ENCODE peak calls at places on chromosomes 1 and 21, in six cellular contexts. One of them, this sample, is unnamed.

GRCh38 chr1:245126530-245126929 is 28.3 kb upstream of the KIF26B start:
- DNase-seq in NCI-H1105: no peak
- DNase-seq in activated CD4-positive, alpha-beta T cell treated with anti-CD3 and anti-CD28 coated beads, Interleukin-2, amount 50 U/mL, for 24 hours: no peak
- DNase-seq in posterior cingulate gyrus: no peak
- DNase-seq in H9: no peak
- DNase-seq in HCEC 1CT: peak
- DNase-seq in this sample: no peak

GRCh38 chr1:2821970-2822620 is 20.6 kb upstream of the TTC34 start:
- DNase-seq in posterior cingulate gyrus: peak
- DNase-seq in NCI-H1105: peak
- DNase-seq in activated CD4-positive, alpha-beta T cell treated with anti-CD3 and anti-CD28 coated beads, Interleukin-2, amount 50 U/mL, for 24 hours: no peak
- DNase-seq in H9: no peak
- DNase-seq in HCEC 1CT: no peak
- DNase-seq in this sample: no peak

GRCh38 chr1:204619721-204620120 is 65.8 kb downstream of the LRRN2 start:
- DNase-seq in posterior cingulate gyrus: no peak
- DNase-seq in H9: no peak
- DNase-seq in activated CD4-positive, alpha-beta T cell treated with anti-CD3 and anti-CD28 coated beads, Interleukin-2, amount 50 U/mL, for 24 hours: no peak
- DNase-seq in HCEC 1CT: no peak
- DNase-seq in NCI-H1105: no peak
- DNase-seq in this sample: no peak

GRCh38 chr1:183223467-183223866 is 37.4 kb downstream of the LAMC2 start:
- DNase-seq in HCEC 1CT: no peak
- DNase-seq in activated CD4-positive, alpha-beta T cell treated with anti-CD3 and anti-CD28 coated beads, Interleukin-2, amount 50 U/mL, for 24 hours: no peak
- DNase-seq in H9: no peak
- DNase-seq in posterior cingulate gyrus: no peak
- DNase-seq in NCI-H1105: no peak
- DNase-seq in this sample: no peak

GRCh38 chr1:160818207-160818935 is 22.4 kb downstream of the LY9 start:
- DNase-seq in activated CD4-positive, alpha-beta T cell treated with anti-CD3 and anti-CD28 coated beads, Interleukin-2, amount 50 U/mL, for 24 hours: no peak
- DNase-seq in HCEC 1CT: no peak
- DNase-seq in NCI-H1105: no peak
- DNase-seq in H9: no peak
- DNase-seq in posterior cingulate gyrus: no peak
- DNase-seq in this sample: no peak

GRCh38 chr1:218735436-218735835 is 390.3 kb downstream of the TGFB2 start:
- DNase-seq in NCI-H1105: no peak
- DNase-seq in activated CD4-positive, alpha-beta T cell treated with anti-CD3 and anti-CD28 coated beads, Interleukin-2, amount 50 U/mL, for 24 hours: no peak
- DNase-seq in posterior cingulate gyrus: no peak
- DNase-seq in HCEC 1CT: peak
- DNase-seq in H9: no peak
- DNase-seq in this sample: no peak

GRCh38 chr1:79386730-79387129 is 380.2 kb upstream of the ADGRL4 start:
- DNase-seq in posterior cingulate gyrus: no peak
- DNase-seq in HCEC 1CT: no peak
- DNase-seq in NCI-H1105: no peak
- DNase-seq in H9: no peak
- DNase-seq in activated CD4-positive, alpha-beta T cell treated with anti-CD3 and anti-CD28 coated beads, Interleukin-2, amount 50 U/mL, for 24 hours: no peak
- DNase-seq in this sample: no peak

GRCh38 chr1:62870148-62870547 is 86.2 kb downstream of the ATG4C start:
- DNase-seq in NCI-H1105: no peak
- DNase-seq in HCEC 1CT: peak
- DNase-seq in H9: no peak
- DNase-seq in posterior cingulate gyrus: no peak
- DNase-seq in activated CD4-positive, alpha-beta T cell treated with anti-CD3 and anti-CD28 coated beads, Interleukin-2, amount 50 U/mL, for 24 hours: no peak
- DNase-seq in this sample: no peak

GRCh38 chr1:229024528-229025119 is 246.3 kb upstream of the RAB4A start:
- DNase-seq in NCI-H1105: no peak
- DNase-seq in HCEC 1CT: peak
- DNase-seq in H9: no peak
- DNase-seq in posterior cingulate gyrus: no peak
- DNase-seq in activated CD4-positive, alpha-beta T cell treated with anti-CD3 and anti-CD28 coated beads, Interleukin-2, amount 50 U/mL, for 24 hours: no peak
- DNase-seq in this sample: no peak

GRCh38 chr1:78121650-78122210 is 76.0 kb downstream of the GIPC2 start:
- DNase-seq in H9: peak
- DNase-seq in NCI-H1105: no peak
- DNase-seq in activated CD4-positive, alpha-beta T cell treated with anti-CD3 and anti-CD28 coated beads, Interleukin-2, amount 50 U/mL, for 24 hours: no peak
- DNase-seq in posterior cingulate gyrus: no peak
- DNase-seq in HCEC 1CT: no peak
- DNase-seq in this sample: no peak

GRCh38 chr21:35163381-35163780 is 114.3 kb upstream of the RUNX1 start:
- DNase-seq in posterior cingulate gyrus: no peak
- DNase-seq in H9: no peak
- DNase-seq in activated CD4-positive, alpha-beta T cell treated with anti-CD3 and anti-CD28 coated beads, Interleukin-2, amount 50 U/mL, for 24 hours: no peak
- DNase-seq in HCEC 1CT: peak
- DNase-seq in NCI-H1105: no peak
- DNase-seq in this sample: no peak

GRCh38 chr1:39089811-39090519 is 63.8 kb downstream of the NDUFS5 start:
- DNase-seq in HCEC 1CT: no peak
- DNase-seq in activated CD4-positive, alpha-beta T cell treated with anti-CD3 and anti-CD28 coated beads, Interleukin-2, amount 50 U/mL, for 24 hours: no peak
- DNase-seq in posterior cingulate gyrus: no peak
- DNase-seq in H9: no peak
- DNase-seq in NCI-H1105: no peak
- DNase-seq in this sample: no peak

GRCh38 chr1:37945743-37946702 is 830 bp downstream of the INPP5B start:
- DNase-seq in NCI-H1105: no peak
- DNase-seq in posterior cingulate gyrus: peak
- DNase-seq in HCEC 1CT: peak
- DNase-seq in H9: peak
- DNase-seq in activated CD4-positive, alpha-beta T cell treated with anti-CD3 and anti-CD28 coated beads, Interleukin-2, amount 50 U/mL, for 24 hours: no peak
- DNase-seq in this sample: peak

GRCh38 chr1:9628541-9629444 is 22.7 kb upstream of the PIK3CD start:
- DNase-seq in posterior cingulate gyrus: no peak
- DNase-seq in HCEC 1CT: no peak
- DNase-seq in NCI-H1105: no peak
- DNase-seq in activated CD4-positive, alpha-beta T cell treated with anti-CD3 and anti-CD28 coated beads, Interleukin-2, amount 50 U/mL, for 24 hours: peak
- DNase-seq in H9: no peak
- DNase-seq in this sample: no peak

GRCh38 chr21:45970674-45971486 is 10.7 kb upstream of the COL6A1 start:
- DNase-seq in posterior cingulate gyrus: peak
- DNase-seq in activated CD4-positive, alpha-beta T cell treated with anti-CD3 and anti-CD28 coated beads, Interleukin-2, amount 50 U/mL, for 24 hours: no peak
- DNase-seq in NCI-H1105: peak
- DNase-seq in HCEC 1CT: no peak
- DNase-seq in H9: peak
- DNase-seq in this sample: no peak

GRCh38 chr1:40315239-40315794 is 1.8 kb downstream of the COL9A2 start:
- DNase-seq in posterior cingulate gyrus: peak
- DNase-seq in H9: peak
- DNase-seq in activated CD4-positive, alpha-beta T cell treated with anti-CD3 and anti-CD28 coated beads, Interleukin-2, amount 50 U/mL, for 24 hours: peak
- DNase-seq in NCI-H1105: peak
- DNase-seq in HCEC 1CT: peak
- DNase-seq in this sample: peak

GRCh38 chr1:242449211-242449610 is 75.3 kb downstream of the PLD5 start:
- DNase-seq in H9: no peak
- DNase-seq in NCI-H1105: peak
- DNase-seq in HCEC 1CT: no peak
- DNase-seq in posterior cingulate gyrus: peak
- DNase-seq in activated CD4-positive, alpha-beta T cell treated with anti-CD3 and anti-CD28 coated beads, Interleukin-2, amount 50 U/mL, for 24 hours: no peak
- DNase-seq in this sample: no peak

GRCh38 chr21:43779660-43780059 is 3.6 kb upstream of the CSTB start:
- DNase-seq in HCEC 1CT: no peak
- DNase-seq in H9: no peak
- DNase-seq in NCI-H1105: no peak
- DNase-seq in activated CD4-positive, alpha-beta T cell treated with anti-CD3 and anti-CD28 coated beads, Interleukin-2, amount 50 U/mL, for 24 hours: no peak
- DNase-seq in posterior cingulate gyrus: no peak
- DNase-seq in this sample: no peak

GRCh38 chr1:197915217-197915616 is 2.0 kb upstream of the LHX9 start:
- DNase-seq in HCEC 1CT: no peak
- DNase-seq in H9: no peak
- DNase-seq in NCI-H1105: peak
- DNase-seq in activated CD4-positive, alpha-beta T cell treated with anti-CD3 and anti-CD28 coated beads, Interleukin-2, amount 50 U/mL, for 24 hours: no peak
- DNase-seq in posterior cingulate gyrus: no peak
- DNase-seq in this sample: no peak

GRCh38 chr1:218585565-218586184 is 240.5 kb downstream of the TGFB2 start:
- DNase-seq in activated CD4-positive, alpha-beta T cell treated with anti-CD3 and anti-CD28 coated beads, Interleukin-2, amount 50 U/mL, for 24 hours: no peak
- DNase-seq in HCEC 1CT: peak
- DNase-seq in H9: peak
- DNase-seq in posterior cingulate gyrus: peak
- DNase-seq in NCI-H1105: no peak
- DNase-seq in this sample: no peak

GRCh38 chr1:57839067-57839466 is 415.2 kb upstream of the DAB1 start:
- DNase-seq in posterior cingulate gyrus: no peak
- DNase-seq in H9: no peak
- DNase-seq in NCI-H1105: peak
- DNase-seq in HCEC 1CT: no peak
- DNase-seq in activated CD4-positive, alpha-beta T cell treated with anti-CD3 and anti-CD28 coated beads, Interleukin-2, amount 50 U/mL, for 24 hours: no peak
- DNase-seq in this sample: no peak

GRCh38 chr21:44459712-44460440 is 4.6 kb downstream of the LRRC3 start:
- DNase-seq in H9: no peak
- DNase-seq in NCI-H1105: no peak
- DNase-seq in HCEC 1CT: no peak
- DNase-seq in posterior cingulate gyrus: no peak
- DNase-seq in activated CD4-positive, alpha-beta T cell treated with anti-CD3 and anti-CD28 coated beads, Interleukin-2, amount 50 U/mL, for 24 hours: no peak
- DNase-seq in this sample: no peak

GRCh38 chr1:22508991-22509390 is 54.3 kb upstream of the EPHA8 start:
- DNase-seq in HCEC 1CT: no peak
- DNase-seq in activated CD4-positive, alpha-beta T cell treated with anti-CD3 and anti-CD28 coated beads, Interleukin-2, amount 50 U/mL, for 24 hours: no peak
- DNase-seq in NCI-H1105: peak
- DNase-seq in H9: no peak
- DNase-seq in posterior cingulate gyrus: no peak
- DNase-seq in this sample: no peak

GRCh38 chr1:85665932-85666331 is 42.3 kb downstream of the ZNHIT6 start:
- DNase-seq in NCI-H1105: no peak
- DNase-seq in H9: no peak
- DNase-seq in HCEC 1CT: no peak
- DNase-seq in activated CD4-positive, alpha-beta T cell treated with anti-CD3 and anti-CD28 coated beads, Interleukin-2, amount 50 U/mL, for 24 hours: no peak
- DNase-seq in posterior cingulate gyrus: no peak
- DNase-seq in this sample: no peak

GRCh38 chr1:221778125-221778524 is 36.2 kb upstream of the DUSP10 start:
- DNase-seq in HCEC 1CT: no peak
- DNase-seq in NCI-H1105: no peak
- DNase-seq in activated CD4-positive, alpha-beta T cell treated with anti-CD3 and anti-CD28 coated beads, Interleukin-2, amount 50 U/mL, for 24 hours: no peak
- DNase-seq in posterior cingulate gyrus: no peak
- DNase-seq in H9: no peak
- DNase-seq in this sample: no peak

GRCh38 chr1:197042676-197043341 is 24.3 kb downstream of the F13B start:
- DNase-seq in activated CD4-positive, alpha-beta T cell treated with anti-CD3 and anti-CD28 coated beads, Interleukin-2, amount 50 U/mL, for 24 hours: no peak
- DNase-seq in HCEC 1CT: no peak
- DNase-seq in NCI-H1105: peak
- DNase-seq in posterior cingulate gyrus: no peak
- DNase-seq in H9: no peak
- DNase-seq in this sample: no peak

GRCh38 chr1:213070399-213070798 is 19.4 kb downstream of the RPS6KC1 start:
- DNase-seq in posterior cingulate gyrus: no peak
- DNase-seq in HCEC 1CT: peak
- DNase-seq in activated CD4-positive, alpha-beta T cell treated with anti-CD3 and anti-CD28 coated beads, Interleukin-2, amount 50 U/mL, for 24 hours: no peak
- DNase-seq in NCI-H1105: no peak
- DNase-seq in H9: no peak
- DNase-seq in this sample: no peak

GRCh38 chr21:34336756-34337391 is 26.9 kb upstream of the KCNE2 start:
- DNase-seq in HCEC 1CT: peak
- DNase-seq in NCI-H1105: no peak
- DNase-seq in H9: no peak
- DNase-seq in activated CD4-positive, alpha-beta T cell treated with anti-CD3 and anti-CD28 coated beads, Interleukin-2, amount 50 U/mL, for 24 hours: no peak
- DNase-seq in posterior cingulate gyrus: no peak
- DNase-seq in this sample: no peak

GRCh38 chr1:110636149-110636935 is 30.2 kb upstream of the KCNA2 start:
- DNase-seq in posterior cingulate gyrus: no peak
- DNase-seq in H9: no peak
- DNase-seq in HCEC 1CT: no peak
- DNase-seq in NCI-H1105: no peak
- DNase-seq in activated CD4-positive, alpha-beta T cell treated with anti-CD3 and anti-CD28 coated beads, Interleukin-2, amount 50 U/mL, for 24 hours: no peak
- DNase-seq in this sample: no peak

GRCh38 chr1:89907669-89908293 is 86.9 kb downstream of the LRRC8D start:
- DNase-seq in activated CD4-positive, alpha-beta T cell treated with anti-CD3 and anti-CD28 coated beads, Interleukin-2, amount 50 U/mL, for 24 hours: no peak
- DNase-seq in HCEC 1CT: peak
- DNase-seq in NCI-H1105: no peak
- DNase-seq in H9: no peak
- DNase-seq in posterior cingulate gyrus: no peak
- DNase-seq in this sample: no peak

This sample was measured in hippocampal formation.